ENCODE peak calls at places on chromosomes 6 and 20, in five cellular contexts. F, D, A, Z and Q are unnamed samples.

GRCh38 chr6:56685994-56686393 is 43.3 kb upstream of the DST start:
- DNase-seq in F (no peak), D (no peak), Z (no peak), A (no peak), Q (no peak)

GRCh38 chr6:149915970-149916865 is 6.7 kb downstream of the RAET1G start:
- DNase-seq in D (no peak), Z (no peak), F (no peak), A (no peak), Q (no peak)

GRCh38 chr20:43987531-43987930 is 72.9 kb downstream of the TOX2 start:
- DNase-seq in D (no peak), A (no peak), Z (no peak), F (peak; percentile 23), Q (no peak)

GRCh38 chr6:110882824-110883554 is 8.4 kb downstream of the AMD1 start:
- DNase-seq in A (no peak), D (no peak), F (no peak), Z (no peak), Q (no peak)

GRCh38 chr6:109816452-109817374 is 125.6 kb downstream of the FIG4 start:
- DNase-seq in A (no peak), Z (no peak), F (no peak), D (no peak), Q (no peak)

GRCh38 chr6:133756046-133756445 is 132.9 kb upstream of the TCF21 start:
- DNase-seq in A (peak; percentile 56), D (no peak), Z (peak; percentile 62), F (no peak), Q (no peak)

GRCh38 chr6:71403422-71404134 is 115.0 kb downstream of the OGFRL1 start:
- DNase-seq in F (peak; percentile 16), D (no peak), A (no peak), Z (peak; percentile 32), Q (no peak)

GRCh38 chr20:32580970-32581838 is 3.9 kb downstream of the NOL4L start:
- DNase-seq in D (no peak), F (peak; percentile 68), A (no peak), Z (no peak), Q (no peak)

GRCh38 chr6:130749402-130749801 is 77.8 kb upstream of the SMLR1 start:
- DNase-seq in F (peak; percentile 36), D (no peak), A (no peak), Z (no peak), Q (no peak)

GRCh38 chr6:108580645-108581044 is 19.9 kb downstream of the FOXO3 start:
- DNase-seq in F (no peak), D (no peak), A (no peak), Z (no peak), Q (no peak)

GRCh38 chr6:108581932-108582500 is 21.3 kb downstream of the FOXO3 start:
- DNase-seq in A (no peak), D (no peak), Z (peak; percentile 39), F (no peak), Q (no peak)

GRCh38 chr6:108578595-108579038 is 17.9 kb downstream of the FOXO3 start:
- DNase-seq in Z (peak; percentile 56), A (peak; percentile 93), F (no peak), D (no peak), Q (no peak)

GRCh38 chr6:108582618-108583017 is 21.9 kb downstream of the FOXO3 start:
- DNase-seq in F (no peak), Z (no peak), A (no peak), D (no peak), Q (no peak)

DNA sequence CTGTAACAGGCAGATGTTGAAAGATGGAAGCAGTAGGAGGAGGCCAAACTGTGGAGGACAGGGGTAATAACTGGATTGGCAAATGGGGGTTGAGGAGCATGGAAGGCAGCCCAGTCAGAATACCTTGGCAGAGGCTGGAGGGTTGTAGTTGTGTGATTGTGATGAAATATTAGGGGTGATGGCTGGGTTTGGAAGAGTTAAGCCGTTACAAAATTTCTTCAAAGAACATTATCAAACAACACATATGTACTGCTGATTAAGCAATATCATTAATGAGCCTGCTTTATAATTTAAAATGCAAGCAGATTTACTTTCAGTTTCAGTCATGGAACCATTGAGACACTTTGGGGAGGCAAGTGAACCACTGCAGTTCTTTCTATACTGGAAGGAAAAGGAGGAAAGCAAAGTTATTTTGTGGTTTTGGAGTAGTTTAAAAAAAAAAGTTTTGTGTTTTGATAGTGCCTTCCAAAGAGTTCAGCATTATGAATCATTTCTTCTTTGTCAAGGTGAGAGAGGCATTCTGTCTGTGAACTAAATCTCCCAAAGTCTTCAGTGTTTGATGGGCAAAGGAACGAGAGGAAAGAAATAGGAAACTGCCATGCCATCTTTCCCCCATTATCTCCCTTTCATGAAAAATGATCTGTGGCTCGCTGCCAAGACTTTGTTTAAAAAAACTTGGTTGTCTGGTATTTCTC is 20.7 kb downstream of the FOXO3 start:
- DNase-seq in A (no peak), F (no peak), D (no peak), Z (peak; percentile 88), Q (no peak)
- TF ChIP-seq CTCF in A (no peak), F (no peak), D (no peak), Z (no peak), Q (no peak)

GRCh38 chr6:13812359-13812642 is 2.1 kb downstream of the MCUR1 start:
- DNase-seq in D (no peak), F (no peak), Z (no peak), A (no peak), Q (no peak)
- H3K4me3 ChIP-seq in D (peak overlapping the region; percentile 76), F (peak overlapping the region; percentile 96), Z (no peak overlapping the region), A (no peak overlapping the region), Q (no peak overlapping the region)

DNA sequence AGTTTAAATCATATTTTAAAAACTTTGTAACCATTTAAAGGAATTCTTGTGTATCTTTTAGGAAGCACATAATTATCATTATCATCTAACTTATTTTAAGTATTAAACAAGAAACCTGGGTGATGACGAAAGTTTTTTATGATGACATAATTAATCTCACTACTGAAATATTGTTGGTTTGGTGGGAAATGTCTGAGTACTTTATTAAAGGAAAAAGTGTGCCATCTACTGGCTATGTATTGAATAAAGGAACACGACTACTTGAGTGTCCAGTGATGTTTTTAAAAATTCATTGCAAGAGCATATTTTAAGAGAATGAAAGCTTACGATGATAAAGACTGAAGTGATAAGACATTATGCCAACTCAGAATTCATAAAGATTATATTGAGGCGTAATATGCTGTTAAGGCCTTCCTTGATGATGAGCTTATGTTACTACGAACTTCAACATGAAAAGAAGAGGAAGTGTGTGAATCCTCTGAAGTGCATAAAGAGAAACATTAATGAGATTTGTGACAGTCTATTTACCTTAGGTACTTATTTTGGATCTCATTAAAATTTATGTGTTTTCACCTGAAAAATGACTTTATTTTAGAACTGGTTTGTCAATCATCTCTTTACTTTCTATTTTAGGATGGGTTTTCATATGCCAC is 12.0 kb upstream of the TRMT11 start:
- DNase-seq in Z (peak; percentile 66), F (peak; percentile 34), A (no peak), D (no peak), Q (no peak)
- TF ChIP-seq CTCF in Z (peak; percentile 47), F (peak; percentile 62), A (no peak), D (peak; percentile 49), Q (peak; percentile 34)

GRCh38 chr6:3748208-3748701 is 3.3 kb downstream of the PXDC1 start:
- DNase-seq in A (peak; percentile 77), F (peak; percentile 84), D (peak; percentile 69), Z (peak; percentile 77), Q (peak; percentile 60)

GRCh38 chr6:3749991-3750323 is 1.6 kb downstream of the PXDC1 start:
- DNase-seq in D (no peak), F (no peak), Z (peak; percentile 86), A (peak; percentile 72), Q (no peak)

GRCh38 chr6:3749390-3749978 is 2.0 kb downstream of the PXDC1 start:
- DNase-seq in D (peak; percentile 79), F (no peak), Z (peak; percentile 28), A (no peak), Q (no peak)

GRCh38 chr6:3750324-3751018 is 1.0 kb downstream of the PXDC1 start:
- DNase-seq in A (peak; percentile 64), D (peak; percentile 94), F (peak; percentile 62), Z (peak; percentile 82), Q (no peak)

DNA sequence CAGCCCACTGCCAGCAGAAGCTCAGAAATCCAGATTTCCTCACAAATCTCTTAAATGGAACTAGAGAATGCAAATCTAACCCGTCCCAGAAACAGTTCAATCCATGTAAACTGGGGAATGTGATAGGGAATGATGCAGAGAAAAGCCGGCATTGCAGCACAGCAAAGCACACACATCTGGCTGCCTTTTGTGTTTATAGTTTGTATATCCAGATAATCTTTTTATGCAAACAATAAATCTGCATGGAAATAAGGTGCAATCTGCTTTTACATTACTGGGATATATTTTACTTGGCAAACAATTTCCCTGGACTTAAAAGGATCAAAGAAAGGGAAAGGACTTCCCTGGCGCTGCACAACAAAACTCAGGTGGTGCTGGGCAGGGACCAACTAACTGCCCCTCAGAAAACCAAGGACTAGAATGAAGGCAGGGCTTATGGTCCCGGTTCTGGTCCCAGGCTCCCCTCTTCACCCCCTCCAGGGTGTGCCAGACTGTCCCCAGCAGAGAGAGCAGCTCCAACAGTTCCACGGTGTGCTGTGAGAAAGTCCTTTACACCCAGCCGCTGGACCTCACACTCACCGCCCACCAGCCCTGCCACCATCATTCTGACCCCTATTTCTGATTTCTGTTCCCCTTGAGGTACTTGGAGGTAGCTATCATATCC is 2.7 kb downstream of the PXDC1 start:
- DNase-seq in A (no peak), F (no peak), D (no peak), Z (no peak), Q (no peak)
- H3K4me3 ChIP-seq in A (peak overlapping the region; percentile 85), F (no peak overlapping the region), D (peak overlapping the region; percentile 66), Z (peak overlapping the region; percentile 76), Q (peak overlapping the region; percentile 90)

GRCh38 chr20:35511814-35512420 is 17.5 kb downstream of the C20orf173 start:
- DNase-seq in F (peak; percentile 35), D (no peak), A (peak; percentile 33), Z (peak; percentile 53), Q (no peak)
- TF ChIP-seq CTCF in F (peak; percentile 71), D (peak; percentile 37), A (peak; percentile 79), Z (peak; percentile 76), Q (peak; percentile 73)

DNA sequence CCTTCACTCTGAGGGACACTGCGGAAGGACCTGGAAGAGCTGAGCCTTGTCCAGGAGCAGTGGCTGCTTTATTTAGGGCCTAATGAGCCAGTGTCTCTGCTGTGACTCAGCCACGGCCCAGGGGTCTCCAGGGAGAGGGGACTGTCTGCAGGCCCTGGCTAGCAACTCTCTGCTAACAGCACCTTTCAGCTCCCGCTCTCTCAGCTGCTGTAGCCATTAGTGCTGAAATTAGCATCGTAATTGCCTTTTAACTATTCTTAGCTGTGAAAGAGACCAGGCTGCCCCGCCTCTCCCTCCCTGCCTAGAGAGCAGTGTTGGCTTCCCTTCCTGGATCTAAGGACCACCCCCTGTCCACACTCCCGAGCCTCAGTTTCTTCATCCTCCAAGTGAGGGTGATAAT is 53.1 kb upstream of the SLC32A1 start:
- DNase-seq in A (no peak), F (peak; percentile 57), Z (no peak), D (no peak), Q (no peak)
- H3K4me3 ChIP-seq in A (no peak overlapping the region), F (no peak overlapping the region), Z (no peak overlapping the region), D (no peak overlapping the region), Q (no peak overlapping the region)